ENCODE peak calls at places on chromosomes 3 and 15, in four cellular contexts. G, V, E and H are unnamed samples.
A peak's percentile ranks its signal among the peaks of the same experiment; 100 is the strongest.

GRCh38 chr15:71443538-71443937 is 328.3 kb downstream of the THSD4 start:
- DNase-seq in G (peak; percentile 71), V (peak; percentile 62), E (peak; percentile 66), H (no peak)

GRCh38 chr15:89442671-89443307 is 53.6 kb downstream of the RHCG start:
- DNase-seq in G (peak; percentile 72), V (peak; percentile 73), E (no peak), H (peak; percentile 83)

GRCh38 chr3:71926242-71926560 is 141.3 kb upstream of the PROK2 start:
- DNase-seq in G (peak; percentile 77), V (no peak), E (no peak), H (peak; percentile 84)

GRCh38 chr3:105837143-105837740 is 31.6 kb downstream of the CBLB start:
- DNase-seq in G (no peak), V (no peak), E (no peak), H (no peak)

GRCh38 chr3:161413127-161413854 is 42.0 kb upstream of the SPTSSB start:
- DNase-seq in G (no peak), V (no peak), E (peak; percentile 87), H (no peak)

GRCh38 chr3:46090161-46090591 is 62.9 kb upstream of the XCR1 start:
- DNase-seq in G (no peak), V (no peak), E (no peak), H (no peak)

GRCh38 chr3:151425640-151426336 is 35.1 kb downstream of the IGSF10 start:
- DNase-seq in G (no peak), V (no peak), E (no peak), H (no peak)

GRCh38 chr15:27237319-27237939 is 266.4 kb downstream of the GABRG3 start:
- DNase-seq in G (no peak), V (no peak), E (no peak), H (no peak)

GRCh38 chr3:180277036-180277435 is 240.3 kb upstream of the PEX5L start:
- DNase-seq in G (peak; percentile 12), V (peak; percentile 35), E (no peak), H (no peak)

GRCh38 chr15:95857124-95857757 is 473.3 kb upstream of the NR2F2 start:
- DNase-seq in G (no peak), V (peak; percentile 33), E (no peak), H (no peak)

GRCh38 chr3:149673393-149673792 is 15.6 kb upstream of the WWTR1 start:
- DNase-seq in G (no peak), V (peak; percentile 64), E (no peak), H (peak; percentile 74)

GRCh38 chr15:82662641-82663040 is 15.5 kb upstream of the CPEB1 start:
- DNase-seq in G (no peak), V (no peak), E (no peak), H (peak; percentile 44)

GRCh38 chr3:30268288-30268687 is 338.1 kb upstream of the TGFBR2 start:
- DNase-seq in G (no peak), V (no peak), E (no peak), H (no peak)

GRCh38 chr15:75152382-75153079 is 49.2 kb upstream of the C15orf39 start:
- DNase-seq in G (no peak), V (no peak), E (no peak), H (no peak)

GRCh38 chr3:72579191-72579580 is 269.1 kb downstream of the SHQ1 start:
- DNase-seq in G (no peak), V (no peak), E (no peak), H (no peak)

GRCh38 chr3:175316799-175317198 is 457.7 kb downstream of the NAALADL2 start:
- DNase-seq in G (no peak), V (no peak), E (no peak), H (no peak)

GRCh38 chr3:155197786-155198185 is 95.7 kb downstream of the STRIT1 start:
- DNase-seq in G (no peak), V (no peak), E (no peak), H (no peak)

GRCh38 chr3:172113710-172114109 is 74.3 kb downstream of the FNDC3B start:
- DNase-seq in G (no peak), V (no peak), E (no peak), H (no peak)